ENCODE peak calls at places on chromosomes 11 and 22, in nine cellular contexts. Y is HCT116, X is transverse colon, F is sigmoid colon, M is K562, Q is breast epithelium, K is stomach, J is prostate gland, G is spleen. H is an unnamed sample.

GRCh38 chr11:129814244-129814992 is 1.2 kb upstream of the TMEM45B start:
- DNase-seq in G (peak), K (no peak), M (peak), F (no peak), Y (no peak), X (no peak), J (no peak), Q (no peak), H (no peak)

GRCh38 chr11:76288166-76288978 is 82.1 kb upstream of the WNT11 start:
- DNase-seq in G (no peak), M (no peak), Q (no peak), X (no peak), Y (no peak), F (no peak), K (no peak), J (no peak), H (peak)

GRCh38 chr11:94880216-94880615 is 93.1 kb downstream of the CWC15 start:
- DNase-seq in M (no peak), Y (peak), G (no peak), F (no peak), K (no peak), Q (no peak), X (no peak), J (no peak), H (no peak)

GRCh38 chr22:48498526-48499331 is 1328.9 kb downstream of the BRD1 start:
- DNase-seq in Q (no peak), F (no peak), Y (no peak), X (no peak), G (peak), M (no peak), K (no peak), J (no peak), H (no peak)

GRCh38 chr11:129593098-129593497 is 217.4 kb downstream of the BARX2 start:
- DNase-seq in G (no peak), K (no peak), Y (no peak), J (peak), X (no peak), M (no peak), Q (peak), F (no peak), H (no peak)

GRCh38 chr11:75151346-75152047 is 590 bp downstream of the SLCO2B1 start:
- DNase-seq in F (no peak), G (no peak), Y (no peak), K (no peak), J (no peak), Q (no peak), M (no peak), X (peak), H (no peak)

GRCh38 chr11:6476571-6476970 is 2.8 kb upstream of the TRIM3 start:
- DNase-seq in K (no peak), J (no peak), G (no peak), Y (no peak), X (no peak), Q (no peak), F (no peak), M (no peak), H (no peak)

GRCh38 chr22:34880667-34881066 is 185.3 kb upstream of the ISX start:
- DNase-seq in Y (no peak), K (no peak), F (no peak), Q (no peak), G (no peak), J (no peak), X (no peak), M (no peak), H (no peak)

GRCh38 chr11:44923080-44923479 is 27.6 kb downstream of the TP53I11 start:
- DNase-seq in K (no peak), J (no peak), Q (no peak), G (no peak), F (no peak), Y (no peak), M (no peak), X (no peak), H (no peak)

GRCh38 chr11:6328321-6328720 is 8.0 kb upstream of the CAVIN3 start:
- DNase-seq in G (no peak), K (no peak), F (no peak), J (no peak), Q (no peak), X (no peak), Y (no peak), M (no peak), H (no peak)

GRCh38 chr11:131418214-131418613 is 47.8 kb downstream of the NTM start:
- DNase-seq in J (no peak), F (no peak), X (no peak), M (no peak), Q (no peak), K (no peak), Y (no peak), G (no peak), H (no peak)

GRCh38 chr11:76270387-76270786 is 64.1 kb upstream of the WNT11 start:
- DNase-seq in K (no peak), J (no peak), X (no peak), F (no peak), G (no peak), Y (no peak), Q (no peak), M (no peak), H (no peak)

GRCh38 chr11:100687032-100687629 is at the start of gene ARHGAP42:
- DNase-seq in K (peak), G (peak), J (peak), Q (peak), Y (no peak), X (peak), F (peak), M (peak), H (peak)

GRCh38 chr11:79150320-79150719 is 290.5 kb downstream of the TENM4 start:
- DNase-seq in X (no peak), M (no peak), F (no peak), Q (no peak), J (no peak), K (no peak), G (no peak), Y (no peak), H (no peak)

GRCh38 chr11:76762867-76763572 is 20.1 kb upstream of the TSKU start:
- DNase-seq in M (no peak), Q (no peak), X (no peak), G (peak), Y (no peak), J (no peak), K (no peak), F (peak), H (no peak)

GRCh38 chr11:93219440-93219839 is 21.6 kb upstream of the SLC36A4 start:
- DNase-seq in X (no peak), F (no peak), J (no peak), Y (no peak), Q (no peak), K (no peak), G (no peak), M (no peak), H (no peak)

GRCh38 chr11:46050065-46050464 is 71.2 kb downstream of the PHF21A start:
- DNase-seq in X (peak), Q (no peak), M (no peak), Y (peak), G (no peak), F (peak), K (no peak), J (peak), H (peak)

GRCh38 chr11:48052183-48053040 is 72.1 kb downstream of the PTPRJ start:
- DNase-seq in Q (peak), G (no peak), F (no peak), X (peak), J (peak), M (no peak), K (peak), Y (peak), H (peak)

GRCh38 chr11:62559204-62559603 is 12.6 kb upstream of the AHNAK start:
- DNase-seq in M (no peak), F (no peak), G (peak), Y (no peak), K (no peak), Q (no peak), X (no peak), J (no peak), H (no peak)

GRCh38 chr11:3204141-3205015 is 14.2 kb downstream of the MRGPRG start:
- DNase-seq in F (peak), K (no peak), X (no peak), J (no peak), M (no peak), Y (no peak), G (peak), Q (no peak), H (no peak)

GRCh38 chr22:28951969-28952521 is 68.7 kb downstream of the ZNRF3 start:
- DNase-seq in F (peak), X (peak), K (no peak), Q (no peak), J (peak), M (no peak), G (no peak), Y (no peak), H (no peak)

GRCh38 chr11:60129853-60130252 is 41.4 kb downstream of the MS4A2 start:
- DNase-seq in M (peak), G (no peak), J (no peak), F (no peak), Q (no peak), X (no peak), Y (no peak), K (no peak), H (no peak)

GRCh38 chr11:17161515-17161914 is 46.3 kb downstream of the PIK3C2A start:
- DNase-seq in Y (no peak), M (no peak), X (no peak), K (no peak), Q (no peak), J (no peak), G (no peak), F (no peak), H (no peak)

GRCh38 chr11:134508219-134508990 is 96.4 kb upstream of the B3GAT1 start:
- DNase-seq in F (peak), Q (peak), X (no peak), J (no peak), M (no peak), Y (no peak), K (peak), G (peak), H (peak)

GRCh38 chr11:90135016-90135415 is 553 bp downstream of the NAALAD2 start:
- DNase-seq in X (no peak), K (no peak), Y (no peak), Q (no peak), F (no peak), M (no peak), J (no peak), G (no peak), H (no peak)

GRCh38 chr11:63997104-63997700 is 11.0 kb downstream of the OTUB1 start:
- DNase-seq in K (no peak), M (no peak), J (no peak), Y (no peak), Q (no peak), G (no peak), X (no peak), F (no peak), H (no peak)

GRCh38 chr11:35359321-35360058 is 59.9 kb downstream of the SLC1A2 start:
- DNase-seq in Y (no peak), Q (no peak), M (no peak), X (no peak), G (no peak), F (no peak), J (no peak), K (no peak), H (no peak)

GRCh38 chr22:37242395-37242918 is 1.6 kb downstream of the RAC2 start:
- DNase-seq in G (peak), Y (no peak), F (peak), M (peak), Q (no peak), K (peak), X (peak), J (no peak), H (no peak)

DNA sequence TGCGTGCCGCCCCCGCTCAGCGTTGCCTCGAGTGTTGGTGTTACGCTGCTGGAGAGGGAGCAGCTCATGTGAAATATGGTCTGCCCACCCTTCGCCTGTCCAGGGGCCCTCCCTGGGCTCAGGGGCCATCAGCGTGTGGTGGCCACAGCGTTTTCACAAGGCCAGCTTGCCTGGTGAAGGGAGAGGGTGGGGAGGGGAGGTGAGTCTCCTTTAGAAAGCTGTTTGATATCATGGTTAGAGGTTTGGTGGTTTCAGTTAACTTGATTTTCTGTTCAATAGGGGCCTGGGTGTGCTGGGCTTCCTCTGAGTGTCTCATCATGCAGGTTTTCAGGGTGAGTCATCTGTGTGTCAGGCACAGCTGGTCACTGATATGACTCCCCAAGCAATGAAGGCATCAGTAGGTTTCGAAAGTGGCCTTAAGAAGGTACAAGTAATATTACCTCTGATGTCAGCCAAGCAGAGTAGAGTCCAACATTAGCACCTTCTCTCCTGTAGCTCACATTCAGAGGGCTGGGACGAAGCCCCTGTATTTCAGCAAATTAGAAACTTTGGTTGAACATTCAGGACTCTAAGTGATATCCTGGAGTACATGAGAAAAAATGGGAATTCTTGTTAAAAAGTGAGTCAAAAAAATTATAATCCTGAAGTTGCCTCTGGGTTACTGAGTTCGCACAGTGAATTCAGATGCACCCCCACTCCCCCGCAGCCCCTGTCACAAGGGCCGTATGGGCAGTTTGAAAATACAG is 172.5 kb downstream of the TBC1D22A start:
- DNase-seq in F (no peak), Q (no peak), M (peak), G (no peak), J (no peak), X (peak), K (no peak), Y (peak), H (peak)
- H3K4me3 ChIP-seq in F (no peak), Q (no peak), M (peak), G (no peak), J (no peak), X (no peak), K (no peak), Y (peak), H (no peak)

DNA sequence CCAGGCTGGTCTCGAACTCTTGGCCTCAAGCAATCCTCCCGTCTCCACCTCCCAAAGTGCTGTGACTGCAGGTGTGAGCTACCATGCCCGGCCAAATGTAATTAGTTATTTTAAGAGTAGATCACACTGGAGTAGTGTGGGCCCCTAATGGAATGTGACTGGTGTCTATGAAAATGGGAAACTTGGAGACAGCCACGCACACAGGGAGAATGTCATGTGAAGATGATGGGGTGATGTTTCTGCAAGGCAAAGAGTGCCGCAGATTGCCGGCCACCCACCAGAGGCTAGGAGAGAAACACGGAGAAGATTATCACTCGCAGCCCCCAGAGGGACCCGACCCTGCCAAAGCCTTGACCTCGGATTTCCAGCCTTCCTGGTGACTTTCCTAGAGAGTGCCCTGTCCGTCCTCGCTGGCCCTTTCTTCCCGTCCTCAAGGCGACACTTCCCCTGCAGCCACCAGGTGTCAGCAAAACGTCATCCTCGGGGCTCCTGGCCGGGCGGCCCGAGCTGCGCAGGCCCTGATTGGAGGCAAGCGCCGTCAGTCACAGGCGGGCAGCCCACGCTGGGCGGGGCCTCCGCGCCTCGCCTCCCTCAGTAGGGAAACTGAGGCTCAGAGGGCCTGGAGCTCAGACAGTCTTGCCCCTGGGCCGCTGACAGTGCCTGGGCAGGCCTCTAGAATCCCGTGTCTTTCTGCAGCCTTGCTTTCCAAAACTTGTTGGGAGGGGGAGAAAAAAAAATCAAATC is 16.3 kb downstream of the CRYBB2 start:
- DNase-seq in M (peak), G (peak), J (peak), F (no peak), X (peak), Q (peak), K (peak), Y (peak), H (peak)
- TF ChIP-seq POLR2A in M (no peak), G (no peak), J (no peak), F (no peak), X (no peak), Q (no peak), K (no peak), Y (no peak), H (no peak)

GRCh38 chr22:41933411-41934177 is 7.0 kb upstream of the TNFRSF13C start:
- DNase-seq in G (peak), F (no peak), Q (no peak), X (no peak), M (no peak), J (no peak), Y (no peak), K (no peak), H (no peak)

GRCh38 chr22:41932353-41932752 is 5.7 kb upstream of the TNFRSF13C start:
- DNase-seq in Q (no peak), F (no peak), M (no peak), J (no peak), X (no peak), Y (no peak), G (peak), K (no peak), H (peak)

GRCh38 chr22:41936894-41937169 is 10.1 kb downstream of the CENPM start:
- DNase-seq in M (no peak), G (peak), X (no peak), Y (no peak), Q (no peak), F (no peak), J (no peak), K (no peak), H (no peak)

GRCh38 chr22:41935015-41935908 is 8.7 kb upstream of the TNFRSF13C start:
- DNase-seq in F (no peak), K (no peak), G (peak), M (no peak), Q (no peak), X (no peak), Y (no peak), J (no peak), H (no peak)

GRCh38 chr22:41934284-41935014 is 7.8 kb upstream of the TNFRSF13C start:
- DNase-seq in K (no peak), J (no peak), G (peak), Q (no peak), F (no peak), Y (no peak), M (no peak), X (no peak), H (peak)
- TF ChIP-seq POLR2AphosphoS5 in K (no peak), J (no peak), G (no peak), Q (no peak), F (no peak), Y (no peak), M (no peak), X (no peak), H (no peak)

GRCh38 chr11:69637956-69638871 is 2.7 kb upstream of the CCND1 start:
- DNase-seq in Y (peak), G (peak), K (peak), X (peak), F (peak), M (no peak), Q (no peak), J (no peak), H (no peak)

GRCh38 chr11:69638941-69639681 is 1.8 kb upstream of the CCND1 start:
- DNase-seq in Y (peak), J (peak), G (peak), M (peak), X (peak), K (peak), F (peak), Q (peak), H (peak)

GRCh38 chr11:69636512-69636866 is 4.5 kb upstream of the CCND1 start:
- DNase-seq in Y (peak), G (no peak), K (peak), M (no peak), X (peak), F (peak), J (no peak), Q (peak), H (peak)

GRCh38 chr11:69636870-69637600 is 3.9 kb upstream of the CCND1 start:
- DNase-seq in Y (no peak), J (no peak), Q (peak), K (no peak), M (no peak), X (no peak), F (no peak), G (peak), H (peak)

GRCh38 chr11:69637601-69637955 is 3.4 kb upstream of the CCND1 start:
- DNase-seq in K (no peak), X (no peak), F (peak), M (no peak), G (peak), Y (no peak), J (no peak), Q (peak), H (no peak)
- H3K4me3 ChIP-seq in K (peak), X (no peak), F (peak), M (no peak), G (peak), Y (peak), J (no peak), Q (peak), H (no peak)

DNA sequence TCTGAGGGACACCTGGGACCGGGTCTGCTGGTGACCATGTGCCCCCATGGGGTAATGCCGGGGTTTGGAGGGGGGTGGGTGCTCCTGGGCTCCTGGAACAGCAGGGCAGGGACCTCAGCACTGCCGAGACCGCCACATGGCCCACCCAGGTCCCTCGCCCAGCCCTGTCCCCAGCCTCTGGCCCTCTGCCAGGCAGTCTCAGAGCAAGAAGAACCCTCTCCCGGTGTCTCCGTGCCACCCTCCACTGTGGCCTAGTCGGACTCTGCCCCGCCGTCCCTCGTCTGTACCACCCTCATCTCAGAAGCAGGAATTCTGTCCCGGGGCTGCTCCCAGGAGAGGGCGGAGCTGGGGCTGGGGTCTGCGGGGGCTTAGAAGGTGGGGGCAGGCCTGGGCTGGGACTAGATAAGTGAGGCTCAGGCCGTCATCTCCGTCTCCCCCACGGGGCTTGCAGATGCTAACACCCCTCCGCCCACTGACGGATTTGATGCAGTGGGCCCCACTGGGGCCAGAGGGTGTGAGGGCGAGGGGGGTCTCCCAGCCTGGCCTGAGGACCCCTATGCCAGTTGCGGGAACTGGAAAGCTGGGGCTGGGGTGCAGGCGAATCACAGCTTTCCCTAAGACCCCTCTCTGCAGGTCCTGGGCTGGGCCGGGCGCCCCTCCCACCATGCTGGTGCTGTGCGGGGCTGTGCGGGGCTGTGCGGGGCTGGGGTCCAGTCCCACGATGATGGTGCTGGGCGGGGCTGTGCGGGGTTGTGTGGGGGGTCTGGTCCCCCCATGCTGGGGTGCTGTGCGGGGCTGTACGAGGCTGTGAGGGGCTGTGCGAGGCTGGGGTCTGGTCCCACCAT is 1.1 kb downstream of the MUC5AC start:
- DNase-seq in J (no peak), G (peak), K (peak), F (no peak), M (no peak), Q (peak), Y (no peak), X (no peak), H (peak)
- TF ChIP-seq POLR2A in J (no peak), G (no peak), K (no peak), F (no peak), M (no peak), Q (no peak), Y (no peak), X (no peak), H (no peak)

H was measured in upper lobe of left lung.